ENCODE peak calls at places on chromosomes 4 and X, in five cellular contexts. V is GM23248, W is PC-3, L is SK-N-SH, E is GM23338. S is an unnamed sample.

GRCh38 chr4:139555705-139556070 is 331 bp downstream of the SETD7 start:
- DNase-seq in E (no peak), W (no peak), V (peak), L (peak), S (no peak)

GRCh38 chr4:76569695-76570094 is 134.7 kb downstream of the SHROOM3 start:
- DNase-seq in L (no peak), W (no peak), V (no peak), E (no peak), S (no peak)

GRCh38 chr4:139018501-139018900 is 2.9 kb downstream of the NOCT start:
- DNase-seq in V (peak), W (no peak), E (no peak), L (no peak), S (no peak)

GRCh38 chr4:71270901-71271300 is 67.9 kb upstream of the SLC4A4 start:
- DNase-seq in E (peak), L (peak), W (peak), V (peak), S (peak)

GRCh38 chr4:3358660-3359059 is 65.8 kb downstream of the RGS12 start:
- DNase-seq in V (no peak), L (no peak), E (no peak), W (no peak), S (no peak)

GRCh38 chr4:55183926-55184599 is 58.7 kb upstream of the KDR start:
- DNase-seq in V (peak), L (no peak), W (peak), E (peak), S (peak)

GRCh38 chrX:19750028-19750786 is 137.2 kb downstream of the SH3KBP1 start:
- DNase-seq in W (no peak), L (no peak), V (peak), E (no peak), S (no peak)

GRCh38 chr4:108559067-108559793 is 61.1 kb upstream of the RPL34 start:
- DNase-seq in V (no peak), W (no peak), E (no peak), L (no peak), S (no peak)

GRCh38 chr4:94561249-94562024 is 109.7 kb downstream of the PDLIM5 start:
- DNase-seq in V (peak), E (no peak), W (peak), L (no peak), S (no peak)

GRCh38 chr4:148354186-148354585 is 88.0 kb downstream of the NR3C2 start:
- DNase-seq in W (no peak), V (no peak), L (no peak), E (no peak), S (no peak)

GRCh38 chrX:15441464-15441863 is 51.7 kb downstream of the PIR start:
- DNase-seq in W (no peak), L (no peak), V (no peak), E (no peak), S (no peak)

GRCh38 chr4:177128306-177128705 is 181.4 kb upstream of the NEIL3 start:
- DNase-seq in W (peak), V (peak), E (no peak), L (no peak), S (no peak)

GRCh38 chr4:89129080-89129640 is 17.8 kb downstream of the TIGD2 start:
- DNase-seq in W (peak), E (no peak), V (peak), L (no peak), S (no peak)
- TF ChIP-seq EZH2phosphoT487 in W (no peak), E (no peak), V (no peak), L (no peak), S (no peak)

GRCh38 chr4:153083447-153083921 is 120.8 kb upstream of the TRIM2 start:
- DNase-seq in W (peak), V (peak), L (peak), E (peak), S (peak)

GRCh38 chr4:153084249-153084648 is 120.0 kb upstream of the TRIM2 start:
- DNase-seq in E (no peak), W (no peak), L (no peak), V (no peak), S (no peak)

GRCh38 chr4:153081181-153081580 is 123.1 kb upstream of the TRIM2 start:
- DNase-seq in E (no peak), W (no peak), L (no peak), V (no peak), S (no peak)

GRCh38 chr4:153081693-153082092 is 122.5 kb upstream of the TRIM2 start:
- DNase-seq in V (no peak), E (no peak), L (no peak), W (no peak), S (no peak)

DNA sequence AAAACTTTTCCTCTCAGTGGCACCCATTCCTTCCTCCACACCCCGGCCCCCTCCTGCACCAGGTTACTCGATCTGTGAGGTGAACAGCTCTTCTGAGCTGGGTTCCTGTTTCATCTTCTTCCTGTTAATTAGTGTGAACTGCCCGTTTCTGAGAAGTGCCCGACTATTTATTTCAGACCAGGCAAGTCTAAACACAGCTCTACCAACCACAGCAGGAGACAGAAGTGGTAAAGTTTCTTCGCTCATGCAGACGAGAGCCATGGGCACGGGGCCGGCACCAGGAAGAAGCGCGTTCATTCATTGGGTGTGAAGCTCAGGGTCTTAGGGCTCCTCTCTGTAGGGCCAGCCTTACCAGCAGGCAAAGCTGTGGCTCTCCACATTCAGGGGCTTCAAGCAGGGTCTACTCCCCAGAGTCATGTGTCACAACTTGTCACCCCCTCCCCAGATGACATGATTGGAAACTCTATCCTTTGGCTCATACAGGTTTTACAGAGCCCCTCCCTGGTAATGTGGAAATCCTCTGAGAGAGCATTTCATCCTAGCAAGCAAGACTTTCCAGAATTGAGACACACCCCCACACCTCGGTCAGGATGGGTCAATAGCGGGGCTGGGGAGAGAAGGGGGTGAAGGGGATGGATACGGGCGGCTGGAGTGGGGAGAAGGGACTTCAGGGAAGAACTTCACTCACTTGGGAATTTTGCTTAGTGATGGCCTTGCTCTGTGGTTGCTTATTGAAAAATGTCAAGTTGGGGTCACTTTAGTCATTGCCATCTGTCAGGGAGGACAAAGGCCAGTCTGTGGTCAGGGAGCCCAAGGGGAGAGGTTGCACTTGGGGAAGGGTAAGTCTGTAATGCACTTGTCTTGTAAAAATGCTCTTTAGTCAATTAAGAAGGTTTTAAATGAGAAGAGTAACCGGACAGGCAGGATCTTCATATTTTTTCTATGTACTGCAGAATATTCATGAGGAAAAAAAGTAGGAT is 121.6 kb upstream of the TRIM2 start:
- DNase-seq in W (no peak), L (no peak), E (no peak), V (no peak), S (no peak)
- TF ChIP-seq EZH2phosphoT487 in W (no peak), L (no peak), E (no peak), V (no peak), S (no peak)

DNA sequence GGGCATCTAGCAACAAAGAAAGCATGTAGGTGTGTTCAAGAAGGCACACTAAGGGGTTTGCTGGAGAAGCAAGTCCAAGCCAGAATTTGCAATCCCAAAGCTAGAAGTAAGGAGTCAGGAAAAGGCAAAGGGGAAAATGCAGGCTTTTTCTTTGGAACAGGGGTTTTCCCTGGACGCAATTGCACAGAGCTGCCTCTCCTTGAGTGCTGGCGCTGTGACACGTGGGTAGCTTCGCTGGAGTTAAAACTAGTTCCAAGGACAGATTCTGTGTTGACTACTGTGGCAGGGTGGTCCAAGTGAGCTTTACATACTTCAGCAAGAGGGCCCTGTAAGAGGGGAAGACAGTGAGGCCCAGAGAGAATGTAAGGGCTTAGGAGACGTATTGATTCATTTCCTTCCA is 277.1 kb downstream of the ADGRA3 start:
- DNase-seq in W (no peak), E (peak), V (peak), L (peak), S (no peak)
- TF ChIP-seq EZH2phosphoT487 in W (no peak), E (no peak), V (no peak), L (no peak), S (no peak)

GRCh38 chrX:353566-354535 is 32.9 kb downstream of the PPP2R3B start:
- DNase-seq in V (no peak), W (no peak), E (no peak), L (no peak), S (no peak)
- TF ChIP-seq EZH2phosphoT487 in V (no peak), W (no peak), E (no peak), L (no peak), S (no peak)

GRCh38 chrX:24321741-24322395 is 8.0 kb upstream of the SUPT20HL2 start:
- DNase-seq in E (no peak), W (no peak), V (no peak), L (no peak), S (no peak)

GRCh38 chrX:24314019-24314635 is at the start of gene SUPT20HL2:
- DNase-seq in V (no peak), W (no peak), E (no peak), L (no peak), S (no peak)

GRCh38 chrX:24317567-24317966 is 3.7 kb upstream of the SUPT20HL2 start:
- DNase-seq in W (no peak), L (peak), E (no peak), V (no peak), S (no peak)
- TF ChIP-seq EZH2phosphoT487 in W (no peak), L (no peak), E (no peak), V (no peak), S (no peak)

GRCh38 chr4:149980941-149981340 is 97.3 kb upstream of the DCLK2 start:
- DNase-seq in L (peak), W (peak), E (peak), V (peak), S (peak)
- TF ChIP-seq EZH2phosphoT487 in L (no peak), W (no peak), E (no peak), V (no peak), S (no peak)

S was measured in HCT116.